ENCODE peak calls at places on chromosomes 11 and 22, in five cellular contexts. E is IMR-90; T is iris pigment epithelial cell; D is left lung; Y is stimulated activated naive B cell treated with anti-CD40 and anti-IgM and Interleukin-4, amounts not matched to agents 10 μg/mL and 1 μg/mL and 100 μg/mL, for 72 hours. I is an unnamed sample.

GRCh38 chr11:70567680-70568503 is 169.6 kb downstream of the CTTN start:
- DNase-seq in E (peak; percentile 10), T (peak; percentile 44), D (peak; percentile 61), Y (no peak), I (no peak)

GRCh38 chr22:37511368-37512104 is 7.7 kb downstream of the CARD10 start:
- DNase-seq in E (peak; percentile 20), T (no peak), D (peak; percentile 6), Y (no peak), I (no peak)

GRCh38 chr11:96168623-96169022 is 174.4 kb downstream of the MAML2 start:
- DNase-seq in E (peak; percentile 93), T (peak; percentile 97), D (no peak), Y (no peak), I (no peak)

GRCh38 chr11:102552447-102553200 is 22.1 kb upstream of the MMP7 start:
- DNase-seq in E (peak; percentile 65), T (peak; percentile 28), D (no peak), Y (no peak), I (no peak)

GRCh38 chr11:81658722-81659121 is 1074.9 kb downstream of the FAM181B start:
- DNase-seq in E (peak; percentile 9), T (peak; percentile 14), D (no peak), Y (no peak), I (peak; percentile 15)

GRCh38 chr22:44845796-44846720 is 93.7 kb downstream of the ARHGAP8 start:
- DNase-seq in E (no peak), T (no peak), D (peak; percentile 57), Y (no peak), I (no peak)

GRCh38 chr11:17148536-17148935 is 59.2 kb downstream of the PIK3C2A start:
- DNase-seq in E (peak; percentile 71), T (peak; percentile 59), D (no peak), Y (no peak), I (no peak)

GRCh38 chr11:71158936-71159335 is 93.4 kb downstream of the SHANK2 start:
- DNase-seq in E (no peak), T (no peak), D (no peak), Y (no peak), I (no peak)

GRCh38 chr11:70887428-70887827 is 364.9 kb downstream of the SHANK2 start:
- DNase-seq in E (no peak), T (no peak), D (peak; percentile 6), Y (no peak), I (no peak)

GRCh38 chr22:27625769-27626674 is 175.5 kb downstream of the MN1 start:
- DNase-seq in E (no peak), T (no peak), D (no peak), Y (no peak), I (no peak)

GRCh38 chr22:31733580-31734079 is 16.3 kb downstream of the PRR14L start:
- DNase-seq in E (no peak), T (no peak), D (no peak), Y (no peak), I (no peak)

GRCh38 chr11:72741849-72742521 is 10.2 kb downstream of the ARAP1 start:
- DNase-seq in E (peak; percentile 29), T (peak; percentile 48), D (peak; percentile 67), Y (no peak), I (no peak)

GRCh38 chr11:62193954-62194353 is 3.9 kb downstream of the SCGB1D1 start:
- DNase-seq in E (no peak), T (peak; percentile 8), D (no peak), Y (no peak), I (no peak)

GRCh38 chr22:22916215-22916951 is 28.8 kb downstream of the IGLL5 start:
- DNase-seq in E (no peak), T (no peak), D (peak; percentile 17), Y (no peak), I (no peak)

GRCh38 chr11:75456596-75456995 is 23.6 kb upstream of the KLHL35 start:
- DNase-seq in E (no peak), T (no peak), D (peak; percentile 70), Y (no peak), I (no peak)

GRCh38 chr11:65852508-65853248 is 5.3 kb downstream of the CFL1 start:
- DNase-seq in E (no peak), T (no peak), D (peak; percentile 80), Y (no peak), I (no peak)

GRCh38 chr11:91664521-91664920 is 560.1 kb upstream of the FAT3 start:
- DNase-seq in E (no peak), T (no peak), D (no peak), Y (no peak), I (no peak)

GRCh38 chr11:119180729-119181676 is 4.3 kb upstream of the NHERF4 start:
- DNase-seq in E (no peak), T (no peak), D (peak; percentile 3), Y (no peak), I (no peak)

GRCh38 chr11:85886089-85887056 is 31.2 kb downstream of the CCDC83 start:
- DNase-seq in E (peak; percentile 65), T (peak; percentile 38), D (no peak), Y (no peak), I (no peak)

GRCh38 chr11:1310772-1311468 is 1.5 kb upstream of the TOLLIP start:
- DNase-seq in E (no peak), T (no peak), D (no peak), Y (peak; percentile 58), I (peak; percentile 85)

GRCh38 chr11:403021-403760 is 9.2 kb downstream of the PKP3 start:
- DNase-seq in E (no peak), T (no peak), D (no peak), Y (no peak), I (no peak)

I was measured in germinal center.